ENCODE peak calls at places on chromosome 11, in ten cellular contexts. Q, N, Z, V, X, B, Y, D, M and O are unnamed samples.

GRCh38 chr11:13745165-13745564 is 76.7 kb downstream of the FAR1 start:
- DNase-seq in Q (no peak), N (no peak), Z (no peak), V (no peak), X (no peak), B (no peak), Y (no peak), D (no peak), M (no peak), O (no peak)

GRCh38 chr11:34243620-34244493 is 114.0 kb downstream of the ABTB2 start:
- DNase-seq in Q (peak), N (no peak), Z (peak), V (no peak), X (peak), B (peak), Y (peak), D (peak), M (peak), O (peak)

GRCh38 chr11:72672839-72673238 is 1.4 kb downstream of the PDE2A start:
- DNase-seq in Q (no peak), N (no peak), Z (no peak), V (no peak), X (no peak), B (no peak), Y (no peak), D (no peak), M (no peak), O (no peak)

GRCh38 chr11:76790251-76790650 is 7.1 kb downstream of the TSKU start:
- DNase-seq in Q (no peak), N (no peak), Z (no peak), V (no peak), X (no peak), B (peak), Y (no peak), D (no peak), M (no peak), O (no peak)

GRCh38 chr11:114131366-114131963 is 72.0 kb downstream of the ZBTB16 start:
- DNase-seq in Q (no peak), N (no peak), Z (no peak), V (no peak), X (no peak), B (peak), Y (no peak), D (no peak), M (no peak), O (no peak)

GRCh38 chr11:67298786-67299185 is 4.5 kb upstream of the SSH3 start:
- DNase-seq in Q (no peak), N (no peak), Z (no peak), V (no peak), X (no peak), B (no peak), Y (no peak), D (no peak), M (no peak), O (no peak)

GRCh38 chr11:18368236-18368635 is 26.1 kb upstream of the LDHA start:
- DNase-seq in Q (peak), N (no peak), Z (no peak), V (no peak), X (peak), B (no peak), Y (no peak), D (peak), M (peak), O (no peak)

GRCh38 chr11:103484545-103484944 is 375.3 kb downstream of the DYNC2H1 start:
- DNase-seq in Q (no peak), N (no peak), Z (no peak), V (no peak), X (no peak), B (no peak), Y (no peak), D (no peak), M (no peak), O (no peak)

GRCh38 chr11:65454311-65454695 is 31.7 kb downstream of the NEAT1 start:
- DNase-seq in Q (peak), N (no peak), Z (no peak), V (no peak), X (peak), B (no peak), Y (no peak), D (no peak), M (peak), O (no peak)

GRCh38 chr11:95522871-95523270 is 266.7 kb downstream of the FAM76B start:
- DNase-seq in Q (no peak), N (no peak), Z (no peak), V (no peak), X (no peak), B (no peak), Y (no peak), D (no peak), M (no peak), O (no peak)

GRCh38 chr11:67271548-67272284 is 5.4 kb downstream of the GRK2 start:
- DNase-seq in Q (no peak), N (no peak), Z (no peak), V (peak), X (no peak), B (peak), Y (no peak), D (no peak), M (no peak), O (no peak)

GRCh38 chr11:116605543-116605942 is 167.2 kb downstream of the BUD13 start:
- DNase-seq in Q (peak), N (peak), Z (peak), V (peak), X (peak), B (peak), Y (peak), D (no peak), M (peak), O (peak)

GRCh38 chr11:11149671-11150459 is 203.2 kb downstream of the CSNK2A3 start:
- DNase-seq in Q (no peak), N (no peak), Z (no peak), V (no peak), X (no peak), B (no peak), Y (no peak), D (no peak), M (no peak), O (no peak)

GRCh38 chr11:66494935-66495334 is 14.7 kb downstream of the DPP3 start:
- DNase-seq in Q (no peak), N (no peak), Z (no peak), V (peak), X (no peak), B (no peak), Y (no peak), D (no peak), M (no peak), O (no peak)

GRCh38 chr11:65672180-65672860 is 9.6 kb upstream of the RELA start:
- DNase-seq in Q (no peak), N (no peak), Z (no peak), V (no peak), X (no peak), B (no peak), Y (no peak), D (no peak), M (no peak), O (no peak)

GRCh38 chr11:1300121-1300520 is 9.3 kb downstream of the TOLLIP start:
- DNase-seq in Q (no peak), N (no peak), Z (no peak), V (no peak), X (no peak), B (no peak), Y (no peak), D (no peak), M (peak), O (no peak)

GRCh38 chr11:65170058-65170534 is at the start of gene SPDYC:
- DNase-seq in Q (no peak), N (no peak), Z (no peak), V (peak), X (no peak), B (no peak), Y (no peak), D (no peak), M (peak), O (no peak)

GRCh38 chr11:87097582-87097981 is 59.8 kb downstream of the TMEM135 start:
- DNase-seq in Q (peak), N (peak), Z (peak), V (peak), X (peak), B (peak), Y (peak), D (peak), M (peak), O (no peak)

GRCh38 chr11:534197-534591 is 1.2 kb downstream of the HRAS start:
- DNase-seq in Q (no peak), N (no peak), Z (no peak), V (no peak), X (no peak), B (no peak), Y (no peak), D (no peak), M (no peak), O (no peak)

GRCh38 chr11:124897681-124898680 is at the start of gene ROBO4:
- DNase-seq in Q (peak), N (peak), Z (no peak), V (no peak), X (peak), B (no peak), Y (no peak), D (peak), M (peak), O (peak)

GRCh38 chr11:113184498-113184897 is 129.9 kb upstream of the TTC12 start:
- DNase-seq in Q (peak), N (no peak), Z (no peak), V (no peak), X (peak), B (no peak), Y (no peak), D (peak), M (peak), O (peak)

GRCh38 chr11:10878408-10879214 is 20.8 kb upstream of the ZBED5 start:
- DNase-seq in Q (peak), N (no peak), Z (no peak), V (no peak), X (peak), B (no peak), Y (peak), D (peak), M (peak), O (no peak)

GRCh38 chr11:19628018-19628417 is 84.6 kb upstream of the NAV2 start:
- DNase-seq in Q (peak), N (no peak), Z (no peak), V (no peak), X (no peak), B (peak), Y (no peak), D (peak), M (peak), O (no peak)

GRCh38 chr11:58622344-58622743 is at the start of gene CNTF:
- DNase-seq in Q (peak), N (no peak), Z (no peak), V (no peak), X (peak), B (no peak), Y (no peak), D (peak), M (no peak), O (no peak)

GRCh38 chr11:64000026-64000739 is 13.9 kb downstream of the OTUB1 start:
- DNase-seq in Q (peak), N (peak), Z (peak), V (peak), X (no peak), B (peak), Y (peak), D (peak), M (peak), O (no peak)

GRCh38 chr11:121119444-121119843 is 18.4 kb downstream of the TECTA start:
- DNase-seq in Q (peak), N (no peak), Z (no peak), V (no peak), X (no peak), B (no peak), Y (no peak), D (no peak), M (peak), O (no peak)
- TF ChIP-seq CTCF in Q (no peak), N (no peak), Z (no peak), V (no peak), X (no peak), B (no peak), Y (no peak), D (peak), M (no peak), O (no peak)

GRCh38 chr11:69950621-69951020 is 127.5 kb upstream of the ANO1 start:
- DNase-seq in Q (no peak), N (no peak), Z (no peak), V (no peak), X (no peak), B (no peak), Y (no peak), D (no peak), M (no peak), O (no peak)

GRCh38 chr11:69948256-69949141 is 129.3 kb upstream of the FGF3 start:
- DNase-seq in Q (no peak), N (no peak), Z (peak), V (no peak), X (peak), B (peak), Y (peak), D (no peak), M (no peak), O (peak)

GRCh38 chr11:69951821-69952590 is 126.1 kb upstream of the ANO1 start:
- DNase-seq in Q (no peak), N (no peak), Z (no peak), V (no peak), X (no peak), B (no peak), Y (no peak), D (no peak), M (no peak), O (no peak)

GRCh38 chr11:69949327-69949726 is 128.8 kb upstream of the ANO1 start:
- DNase-seq in Q (peak), N (no peak), Z (peak), V (no peak), X (peak), B (no peak), Y (no peak), D (peak), M (peak), O (peak)

GRCh38 chr11:69950120-69950519 is 128.0 kb upstream of the ANO1 start:
- DNase-seq in Q (no peak), N (peak), Z (no peak), V (peak), X (no peak), B (peak), Y (peak), D (no peak), M (no peak), O (no peak)
- TF ChIP-seq CTCF in Q (peak), N (peak), Z (no peak), V (peak), X (peak), B (peak), Y (no peak), D (peak), M (peak), O (peak)

GRCh38 chr11:46364056-46364455 is 16.8 kb downstream of the DGKZ start:
- DNase-seq in Q (no peak), N (no peak), Z (no peak), V (no peak), X (no peak), B (no peak), Y (no peak), D (no peak), M (no peak), O (no peak)

GRCh38 chr11:46364791-46365190 is 16.7 kb upstream of the MDK start:
- DNase-seq in Q (no peak), N (no peak), Z (no peak), V (no peak), X (no peak), B (no peak), Y (no peak), D (no peak), M (no peak), O (no peak)

GRCh38 chr11:46363031-46363407 is 15.8 kb downstream of the DGKZ start:
- DNase-seq in Q (peak), N (peak), Z (peak), V (no peak), X (peak), B (no peak), Y (no peak), D (peak), M (peak), O (peak)

GRCh38 chr11:46362146-46363030 is 15.1 kb downstream of the DGKZ start:
- DNase-seq in Q (no peak), N (no peak), Z (no peak), V (no peak), X (no peak), B (no peak), Y (no peak), D (no peak), M (no peak), O (no peak)

GRCh38 chr11:46363455-46363920 is 16.2 kb downstream of the DGKZ start:
- DNase-seq in Q (no peak), N (no peak), Z (no peak), V (no peak), X (peak), B (no peak), Y (no peak), D (peak), M (peak), O (peak)
- TF ChIP-seq CTCF in Q (no peak), N (no peak), Z (no peak), V (no peak), X (peak), B (no peak), Y (no peak), D (no peak), M (no peak), O (peak)

GRCh38 chr11:91188484-91188883 is 965.6 kb upstream of the CHORDC1 start:
- DNase-seq in Q (no peak), N (no peak), Z (no peak), V (no peak), X (no peak), B (no peak), Y (no peak), D (no peak), M (no peak), O (no peak)
- TF ChIP-seq CTCF in Q (no peak), N (no peak), Z (no peak), V (no peak), X (no peak), B (no peak), Y (no peak), D (no peak), M (no peak), O (no peak)

DNA sequence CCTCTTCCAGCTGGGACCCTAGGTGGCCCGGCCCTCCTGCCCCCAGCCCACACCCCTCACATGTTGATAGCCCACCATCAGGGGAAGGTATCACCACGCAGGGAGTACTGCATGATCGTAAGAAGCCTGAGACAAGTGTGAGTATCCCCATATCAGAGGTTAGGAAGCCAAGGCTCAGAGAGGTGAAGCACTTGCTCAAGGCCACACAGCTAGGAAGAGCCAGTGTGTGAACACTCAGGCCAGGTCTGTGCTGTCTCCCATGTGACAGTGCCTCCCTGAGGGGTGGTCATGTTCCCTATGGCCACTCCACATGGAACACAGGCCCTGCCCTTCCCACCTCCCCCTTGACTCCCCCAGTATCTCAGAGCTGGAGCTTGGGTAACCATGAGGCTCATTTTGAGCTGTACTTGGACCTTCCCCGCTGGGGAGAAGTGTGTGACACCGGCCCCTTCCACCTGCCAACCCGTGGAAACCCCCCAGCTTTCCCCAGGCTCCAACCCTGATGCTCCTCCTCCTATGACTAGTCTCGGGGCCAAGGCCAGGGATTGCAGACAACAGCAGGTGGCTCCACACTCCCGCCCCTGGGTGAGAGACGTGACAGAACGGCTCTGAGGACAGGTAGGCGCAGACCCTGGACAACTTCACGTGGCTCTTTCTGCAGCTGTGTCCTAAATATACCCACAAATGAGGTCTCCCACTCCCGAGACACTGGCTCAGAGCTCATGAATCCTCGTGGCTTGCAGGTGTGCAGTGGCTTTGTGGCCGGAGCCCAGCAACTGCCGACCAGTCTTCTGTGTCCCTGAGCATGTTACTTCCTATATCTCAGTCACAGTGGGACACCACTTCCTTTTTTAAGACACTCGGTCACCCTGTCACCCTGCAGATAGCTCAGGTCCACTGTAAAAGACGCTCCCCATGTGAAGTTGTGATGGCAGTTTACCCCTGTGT is 55.3 kb downstream of the NECTIN1 start:
- DNase-seq in Q (no peak), N (no peak), Z (peak), V (no peak), X (no peak), B (peak), Y (peak), D (no peak), M (no peak), O (no peak)
- TF ChIP-seq CTCF in Q (no peak), N (no peak), Z (no peak), V (no peak), X (no peak), B (no peak), Y (no peak), D (no peak), M (no peak), O (peak)

DNA sequence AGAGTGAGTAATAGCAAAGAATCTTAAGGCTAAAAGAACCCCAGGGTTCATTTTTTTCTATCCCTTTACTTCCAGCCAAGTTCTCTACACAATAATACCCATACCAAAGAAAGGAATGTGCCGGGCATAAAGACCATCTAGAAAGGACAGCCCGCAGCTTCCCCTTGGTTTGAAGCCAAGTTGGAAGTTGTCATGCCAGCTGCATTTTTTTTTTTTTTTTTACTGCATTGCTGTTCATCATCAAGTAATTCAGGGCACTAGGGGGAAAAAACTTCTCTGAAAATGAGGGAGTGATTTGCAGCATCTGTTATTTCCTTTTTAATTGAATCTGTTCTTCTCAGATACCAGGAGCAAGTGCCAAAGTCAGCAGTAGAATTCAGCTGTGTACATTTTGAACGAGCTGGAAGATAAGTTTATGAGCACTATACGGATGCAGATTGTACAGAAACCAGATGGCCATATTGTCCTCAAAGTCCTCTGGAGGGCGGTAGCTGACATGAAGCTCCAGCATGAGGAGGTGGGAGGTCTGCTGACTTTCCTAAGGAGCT is 56.4 kb downstream of the UBASH3B start:
- DNase-seq in Q (peak), N (no peak), Z (no peak), V (no peak), X (peak), B (no peak), Y (no peak), D (peak), M (peak), O (no peak)
- TF ChIP-seq CTCF in Q (peak), N (no peak), Z (no peak), V (no peak), X (no peak), B (no peak), Y (no peak), D (peak), M (peak), O (no peak)

DNA sequence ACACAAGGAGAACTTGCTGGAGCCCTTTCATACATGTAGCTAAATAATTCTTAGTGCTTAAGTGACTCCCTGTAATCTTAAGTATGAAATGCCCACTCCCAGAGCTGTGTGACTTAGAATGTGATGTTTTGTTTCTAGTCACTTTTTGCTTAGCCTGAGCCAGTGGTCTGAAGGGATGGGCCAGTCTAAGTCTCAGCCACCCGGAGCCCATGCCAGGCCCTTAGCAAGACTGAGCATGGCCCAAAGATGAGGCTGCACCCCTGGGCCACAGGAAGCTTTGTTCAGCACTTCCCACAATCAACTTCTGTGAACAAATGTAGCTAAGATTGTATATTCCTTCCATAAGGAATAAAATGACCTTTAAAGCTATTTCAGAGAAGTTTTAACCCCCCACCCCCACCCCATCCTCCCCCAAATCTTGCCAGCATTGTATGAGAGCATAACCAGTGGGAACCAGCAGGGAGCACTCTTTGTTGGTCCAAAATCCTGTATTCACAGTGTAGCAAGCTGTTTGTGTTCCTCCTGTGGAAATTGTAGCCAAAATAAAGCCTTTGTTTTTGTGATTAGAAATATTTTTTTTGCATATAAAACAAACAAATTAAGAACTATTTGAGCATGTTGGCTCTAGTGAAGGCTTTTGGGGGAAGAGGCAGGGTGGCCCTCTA is 73.8 kb upstream of the GAL start:
- DNase-seq in Q (peak), N (no peak), Z (no peak), V (no peak), X (no peak), B (no peak), Y (no peak), D (peak), M (no peak), O (no peak)
- TF ChIP-seq CTCF in Q (peak), N (no peak), Z (no peak), V (no peak), X (peak), B (no peak), Y (no peak), D (peak), M (peak), O (peak)

GRCh38 chr11:78916759-78917158 is 342.1 kb upstream of the NARS2 start:
- DNase-seq in Q (no peak), N (no peak), Z (no peak), V (no peak), X (no peak), B (no peak), Y (no peak), D (no peak), M (no peak), O (no peak)
- TF ChIP-seq CTCF in Q (peak), N (no peak), Z (no peak), V (no peak), X (no peak), B (no peak), Y (no peak), D (peak), M (peak), O (no peak)

GRCh38 chr11:7056828-7057513 is 31.8 kb upstream of the RBMXL2 start:
- DNase-seq in Q (peak), N (no peak), Z (no peak), V (no peak), X (no peak), B (no peak), Y (no peak), D (no peak), M (no peak), O (no peak)
- TF ChIP-seq CTCF in Q (no peak), N (no peak), Z (no peak), V (no peak), X (no peak), B (no peak), Y (no peak), D (no peak), M (no peak), O (no peak)